ENCODE peak calls at places on chromosomes 5 and 9, in seven cellular contexts. One of them, this sample, is unnamed.

GRCh38 chr9:36840895-36841536 is 193.1 kb downstream of the PAX5 start:
- DNase-seq in NCI-H2029: peak
- DNase-seq in mesenteric fat pad: no peak
- DNase-seq in NCI-H2081: no peak
- DNase-seq in EH: no peak
- DNase-seq in stimulated activated CD4-positive, alpha-beta T cell treated with anti-CD3 and anti-CD28 coated beads, Interleukin-4, amount 100 ng/mL, for 24 hours: no peak
- DNase-seq in iris pigment epithelial cell: peak
- DNase-seq in this sample: no peak

GRCh38 chr9:91419222-91420191 is 4.1 kb downstream of the NFIL3 start:
- DNase-seq in NCI-H2029: no peak
- DNase-seq in mesenteric fat pad: no peak
- DNase-seq in NCI-H2081: no peak
- DNase-seq in EH: peak
- DNase-seq in stimulated activated CD4-positive, alpha-beta T cell treated with anti-CD3 and anti-CD28 coated beads, Interleukin-4, amount 100 ng/mL, for 24 hours: no peak
- DNase-seq in iris pigment epithelial cell: peak
- DNase-seq in this sample: peak

GRCh38 chr5:134025786-134026185 is 21.0 kb upstream of the VDAC1 start:
- DNase-seq in NCI-H2029: no peak
- DNase-seq in mesenteric fat pad: no peak
- DNase-seq in NCI-H2081: no peak
- DNase-seq in EH: no peak
- DNase-seq in stimulated activated CD4-positive, alpha-beta T cell treated with anti-CD3 and anti-CD28 coated beads, Interleukin-4, amount 100 ng/mL, for 24 hours: no peak
- DNase-seq in iris pigment epithelial cell: no peak
- DNase-seq in this sample: no peak

GRCh38 chr9:114798793-114799427 is 6.9 kb downstream of the TNFSF15 start:
- DNase-seq in NCI-H2029: no peak
- DNase-seq in mesenteric fat pad: no peak
- DNase-seq in NCI-H2081: peak
- DNase-seq in EH: no peak
- DNase-seq in stimulated activated CD4-positive, alpha-beta T cell treated with anti-CD3 and anti-CD28 coated beads, Interleukin-4, amount 100 ng/mL, for 24 hours: no peak
- DNase-seq in iris pigment epithelial cell: no peak
- DNase-seq in this sample: no peak

GRCh38 chr5:94153736-94154450 is 412.5 kb upstream of the POU5F2 start:
- DNase-seq in NCI-H2029: no peak
- DNase-seq in mesenteric fat pad: no peak
- DNase-seq in NCI-H2081: no peak
- DNase-seq in EH: no peak
- DNase-seq in stimulated activated CD4-positive, alpha-beta T cell treated with anti-CD3 and anti-CD28 coated beads, Interleukin-4, amount 100 ng/mL, for 24 hours: no peak
- DNase-seq in iris pigment epithelial cell: peak
- DNase-seq in this sample: peak

GRCh38 chr5:29367176-29367833 is 1826.2 kb upstream of the CDH6 start:
- DNase-seq in NCI-H2029: no peak
- DNase-seq in mesenteric fat pad: no peak
- DNase-seq in NCI-H2081: no peak
- DNase-seq in EH: no peak
- DNase-seq in stimulated activated CD4-positive, alpha-beta T cell treated with anti-CD3 and anti-CD28 coated beads, Interleukin-4, amount 100 ng/mL, for 24 hours: no peak
- DNase-seq in iris pigment epithelial cell: no peak
- DNase-seq in this sample: no peak

GRCh38 chr5:51202161-51202560 is 181.1 kb upstream of the ISL1 start:
- DNase-seq in NCI-H2029: no peak
- DNase-seq in mesenteric fat pad: no peak
- DNase-seq in NCI-H2081: no peak
- DNase-seq in EH: no peak
- DNase-seq in stimulated activated CD4-positive, alpha-beta T cell treated with anti-CD3 and anti-CD28 coated beads, Interleukin-4, amount 100 ng/mL, for 24 hours: no peak
- DNase-seq in iris pigment epithelial cell: no peak
- DNase-seq in this sample: no peak

GRCh38 chr9:29322240-29322639 is 1749.0 kb upstream of the C9orf72 start:
- DNase-seq in NCI-H2029: no peak
- DNase-seq in mesenteric fat pad: no peak
- DNase-seq in NCI-H2081: no peak
- DNase-seq in EH: no peak
- DNase-seq in stimulated activated CD4-positive, alpha-beta T cell treated with anti-CD3 and anti-CD28 coated beads, Interleukin-4, amount 100 ng/mL, for 24 hours: no peak
- DNase-seq in iris pigment epithelial cell: no peak
- DNase-seq in this sample: no peak

GRCh38 chr5:59021837-59022514 is 439.1 kb downstream of the RAB3C start:
- DNase-seq in NCI-H2029: peak
- DNase-seq in mesenteric fat pad: no peak
- DNase-seq in NCI-H2081: no peak
- DNase-seq in EH: no peak
- DNase-seq in stimulated activated CD4-positive, alpha-beta T cell treated with anti-CD3 and anti-CD28 coated beads, Interleukin-4, amount 100 ng/mL, for 24 hours: no peak
- DNase-seq in iris pigment epithelial cell: no peak
- DNase-seq in this sample: no peak

GRCh38 chr9:2610985-2611384 is 10.6 kb upstream of the VLDLR start:
- DNase-seq in NCI-H2029: no peak
- DNase-seq in mesenteric fat pad: no peak
- DNase-seq in NCI-H2081: no peak
- DNase-seq in EH: peak
- DNase-seq in stimulated activated CD4-positive, alpha-beta T cell treated with anti-CD3 and anti-CD28 coated beads, Interleukin-4, amount 100 ng/mL, for 24 hours: no peak
- DNase-seq in iris pigment epithelial cell: peak
- DNase-seq in this sample: peak

GRCh38 chr5:143682221-143682620 is 129.7 kb upstream of the HMHB1 start:
- DNase-seq in NCI-H2029: no peak
- DNase-seq in mesenteric fat pad: no peak
- DNase-seq in NCI-H2081: no peak
- DNase-seq in EH: no peak
- DNase-seq in stimulated activated CD4-positive, alpha-beta T cell treated with anti-CD3 and anti-CD28 coated beads, Interleukin-4, amount 100 ng/mL, for 24 hours: no peak
- DNase-seq in iris pigment epithelial cell: peak
- DNase-seq in this sample: no peak

GRCh38 chr9:137975936-137976565 is 98.5 kb downstream of the CACNA1B start:
- DNase-seq in NCI-H2029: no peak
- DNase-seq in mesenteric fat pad: no peak
- DNase-seq in NCI-H2081: no peak
- DNase-seq in EH: no peak
- DNase-seq in stimulated activated CD4-positive, alpha-beta T cell treated with anti-CD3 and anti-CD28 coated beads, Interleukin-4, amount 100 ng/mL, for 24 hours: no peak
- DNase-seq in iris pigment epithelial cell: no peak
- DNase-seq in this sample: no peak

GRCh38 chr5:75460947-75461346 is 50.5 kb downstream of the CERT1 start:
- DNase-seq in NCI-H2029: no peak
- DNase-seq in mesenteric fat pad: no peak
- DNase-seq in NCI-H2081: peak
- DNase-seq in EH: no peak
- DNase-seq in stimulated activated CD4-positive, alpha-beta T cell treated with anti-CD3 and anti-CD28 coated beads, Interleukin-4, amount 100 ng/mL, for 24 hours: no peak
- DNase-seq in iris pigment epithelial cell: no peak
- DNase-seq in this sample: no peak

GRCh38 chr9:86454701-86455402 is 100.6 kb upstream of the TUT7 start:
- DNase-seq in NCI-H2029: no peak
- DNase-seq in mesenteric fat pad: no peak
- DNase-seq in NCI-H2081: no peak
- DNase-seq in EH: peak
- DNase-seq in stimulated activated CD4-positive, alpha-beta T cell treated with anti-CD3 and anti-CD28 coated beads, Interleukin-4, amount 100 ng/mL, for 24 hours: no peak
- DNase-seq in iris pigment epithelial cell: peak
- DNase-seq in this sample: peak

GRCh38 chr5:6220346-6221088 is 157.8 kb downstream of the MED10 start:
- DNase-seq in NCI-H2029: no peak
- DNase-seq in mesenteric fat pad: no peak
- DNase-seq in NCI-H2081: no peak
- DNase-seq in EH: no peak
- DNase-seq in stimulated activated CD4-positive, alpha-beta T cell treated with anti-CD3 and anti-CD28 coated beads, Interleukin-4, amount 100 ng/mL, for 24 hours: no peak
- DNase-seq in iris pigment epithelial cell: no peak
- DNase-seq in this sample: no peak

GRCh38 chr9:13292782-13293181 is 13.3 kb upstream of the MPDZ start:
- DNase-seq in NCI-H2029: no peak
- DNase-seq in mesenteric fat pad: no peak
- DNase-seq in NCI-H2081: no peak
- DNase-seq in EH: no peak
- DNase-seq in stimulated activated CD4-positive, alpha-beta T cell treated with anti-CD3 and anti-CD28 coated beads, Interleukin-4, amount 100 ng/mL, for 24 hours: no peak
- DNase-seq in iris pigment epithelial cell: no peak
- DNase-seq in this sample: no peak

GRCh38 chr5:154519375-154519774 is 41.3 kb upstream of the HAND1 start:
- DNase-seq in NCI-H2029: peak
- DNase-seq in mesenteric fat pad: peak
- DNase-seq in NCI-H2081: no peak
- DNase-seq in EH: peak
- DNase-seq in stimulated activated CD4-positive, alpha-beta T cell treated with anti-CD3 and anti-CD28 coated beads, Interleukin-4, amount 100 ng/mL, for 24 hours: no peak
- DNase-seq in iris pigment epithelial cell: peak
- DNase-seq in this sample: peak

GRCh38 chr9:31601666-31602065 is 782.8 kb upstream of the ACO1 start:
- DNase-seq in NCI-H2029: no peak
- DNase-seq in mesenteric fat pad: no peak
- DNase-seq in NCI-H2081: no peak
- DNase-seq in EH: no peak
- DNase-seq in stimulated activated CD4-positive, alpha-beta T cell treated with anti-CD3 and anti-CD28 coated beads, Interleukin-4, amount 100 ng/mL, for 24 hours: no peak
- DNase-seq in iris pigment epithelial cell: no peak
- DNase-seq in this sample: no peak

GRCh38 chr5:180811012-180811622 is 8.5 kb upstream of the MGAT1 start:
- DNase-seq in NCI-H2029: no peak
- DNase-seq in mesenteric fat pad: no peak
- DNase-seq in NCI-H2081: no peak
- DNase-seq in EH: no peak
- DNase-seq in stimulated activated CD4-positive, alpha-beta T cell treated with anti-CD3 and anti-CD28 coated beads, Interleukin-4, amount 100 ng/mL, for 24 hours: no peak
- DNase-seq in iris pigment epithelial cell: no peak
- DNase-seq in this sample: no peak

GRCh38 chr9:33506626-33507370 is 17.3 kb upstream of the ANKRD18B start:
- DNase-seq in NCI-H2029: no peak
- DNase-seq in mesenteric fat pad: no peak
- DNase-seq in NCI-H2081: no peak
- DNase-seq in EH: peak
- DNase-seq in stimulated activated CD4-positive, alpha-beta T cell treated with anti-CD3 and anti-CD28 coated beads, Interleukin-4, amount 100 ng/mL, for 24 hours: peak
- DNase-seq in iris pigment epithelial cell: peak
- DNase-seq in this sample: peak

GRCh38 chr5:136034976-136035375 is 6.2 kb downstream of the TGFBI start:
- DNase-seq in NCI-H2029: no peak
- DNase-seq in mesenteric fat pad: peak
- DNase-seq in NCI-H2081: no peak
- DNase-seq in EH: no peak
- DNase-seq in stimulated activated CD4-positive, alpha-beta T cell treated with anti-CD3 and anti-CD28 coated beads, Interleukin-4, amount 100 ng/mL, for 24 hours: no peak
- DNase-seq in iris pigment epithelial cell: no peak
- DNase-seq in this sample: no peak

GRCh38 chr5:448061-448765 is 5.2 kb downstream of the EXOC3 start:
- DNase-seq in NCI-H2029: no peak
- DNase-seq in mesenteric fat pad: peak
- DNase-seq in NCI-H2081: no peak
- DNase-seq in EH: no peak
- DNase-seq in stimulated activated CD4-positive, alpha-beta T cell treated with anti-CD3 and anti-CD28 coated beads, Interleukin-4, amount 100 ng/mL, for 24 hours: no peak
- DNase-seq in iris pigment epithelial cell: no peak
- DNase-seq in this sample: no peak

GRCh38 chr9:133429641-133430161 is 7.5 kb downstream of the ADAMTS13 start:
- DNase-seq in NCI-H2029: no peak
- DNase-seq in mesenteric fat pad: no peak
- DNase-seq in NCI-H2081: no peak
- DNase-seq in EH: peak
- DNase-seq in stimulated activated CD4-positive, alpha-beta T cell treated with anti-CD3 and anti-CD28 coated beads, Interleukin-4, amount 100 ng/mL, for 24 hours: peak
- DNase-seq in iris pigment epithelial cell: no peak
- DNase-seq in this sample: peak

GRCh38 chr9:9437641-9438040 is 1175.2 kb downstream of the PTPRD start:
- DNase-seq in NCI-H2029: no peak
- DNase-seq in mesenteric fat pad: no peak
- DNase-seq in NCI-H2081: no peak
- DNase-seq in EH: no peak
- DNase-seq in stimulated activated CD4-positive, alpha-beta T cell treated with anti-CD3 and anti-CD28 coated beads, Interleukin-4, amount 100 ng/mL, for 24 hours: no peak
- DNase-seq in iris pigment epithelial cell: no peak
- DNase-seq in this sample: no peak

GRCh38 chr5:173412566-173412965 is 84.4 kb upstream of the STC2 start:
- DNase-seq in NCI-H2029: no peak
- DNase-seq in mesenteric fat pad: no peak
- DNase-seq in NCI-H2081: no peak
- DNase-seq in EH: peak
- DNase-seq in stimulated activated CD4-positive, alpha-beta T cell treated with anti-CD3 and anti-CD28 coated beads, Interleukin-4, amount 100 ng/mL, for 24 hours: no peak
- DNase-seq in iris pigment epithelial cell: no peak
- DNase-seq in this sample: peak

GRCh38 chr5:154179846-154180710 is 10.5 kb upstream of the GALNT10 start:
- DNase-seq in NCI-H2029: peak
- DNase-seq in mesenteric fat pad: no peak
- DNase-seq in NCI-H2081: peak
- DNase-seq in EH: peak
- DNase-seq in stimulated activated CD4-positive, alpha-beta T cell treated with anti-CD3 and anti-CD28 coated beads, Interleukin-4, amount 100 ng/mL, for 24 hours: peak
- DNase-seq in iris pigment epithelial cell: peak
- DNase-seq in this sample: no peak

GRCh38 chr5:10233505-10233904 is 16.2 kb downstream of the ATPSCKMT start:
- DNase-seq in NCI-H2029: no peak
- DNase-seq in mesenteric fat pad: no peak
- DNase-seq in NCI-H2081: peak
- DNase-seq in EH: peak
- DNase-seq in stimulated activated CD4-positive, alpha-beta T cell treated with anti-CD3 and anti-CD28 coated beads, Interleukin-4, amount 100 ng/mL, for 24 hours: no peak
- DNase-seq in iris pigment epithelial cell: peak
- DNase-seq in this sample: peak

GRCh38 chr5:78758169-78758839 is 109.7 kb upstream of the LHFPL2 start:
- DNase-seq in NCI-H2029: no peak
- DNase-seq in mesenteric fat pad: no peak
- DNase-seq in NCI-H2081: no peak
- DNase-seq in EH: peak
- DNase-seq in stimulated activated CD4-positive, alpha-beta T cell treated with anti-CD3 and anti-CD28 coated beads, Interleukin-4, amount 100 ng/mL, for 24 hours: no peak
- DNase-seq in iris pigment epithelial cell: peak
- DNase-seq in this sample: peak